ENCODE peak calls at places on chromosomes 11 and 22, in four cellular contexts. Z, R, K and E are unnamed samples.

GRCh38 chr11:120098503-120099054 is 39.3 kb downstream of the TRIM29 start:
- DNase-seq in K (no peak), Z (no peak), R (no peak), E (no peak)

GRCh38 chr11:67409781-67410368 is 5.6 kb upstream of the CARNS1 start:
- DNase-seq in R (peak; percentile 57), K (peak; percentile 67), Z (no peak), E (no peak)

GRCh38 chr22:32991353-32992115 is 66.6 kb downstream of the SYN3 start:
- DNase-seq in Z (no peak), R (no peak), K (no peak), E (no peak)

GRCh38 chr11:2731285-2732125 is 31.7 kb upstream of the KCNQ1OT1 start:
- DNase-seq in R (no peak), Z (no peak), K (no peak), E (no peak)

GRCh38 chr11:67240575-67241389 is 25.5 kb upstream of the GRK2 start:
- DNase-seq in K (peak; percentile 68), Z (peak; percentile 82), R (peak; percentile 66), E (peak; percentile 48)

GRCh38 chr11:2768471-2769408 is 68.9 kb upstream of the KCNQ1OT1 start:
- DNase-seq in K (no peak), Z (peak; percentile 13), R (peak; percentile 24), E (no peak)

GRCh38 chr11:105915036-105915435 is 107.0 kb downstream of the MSANTD4 start:
- DNase-seq in R (no peak), Z (no peak), K (peak; percentile 31), E (no peak)

GRCh38 chr11:104366321-104366734 is 202.4 kb upstream of the PDGFD start:
- DNase-seq in R (no peak), Z (no peak), K (no peak), E (no peak)

GRCh38 chr11:107385361-107385982 is 72.2 kb downstream of the CWF19L2 start:
- DNase-seq in K (no peak), R (no peak), Z (no peak), E (no peak)

GRCh38 chr11:61065955-61066638 is 36.2 kb upstream of the CD5 start:
- DNase-seq in Z (peak; percentile 55), K (no peak), R (peak; percentile 52), E (no peak)

GRCh38 chr22:17922925-17923898 is 101.1 kb downstream of the MICAL3 start:
- DNase-seq in K (no peak), R (no peak), Z (no peak), E (no peak)

GRCh38 chr11:47720651-47721050 is 5.5 kb upstream of the AGBL2 start:
- DNase-seq in R (no peak), Z (no peak), K (no peak), E (no peak)

GRCh38 chr11:12653729-12654128 is 20.5 kb upstream of the TEAD1 start:
- DNase-seq in Z (no peak), R (no peak), K (no peak), E (no peak)

GRCh38 chr22:26889794-26890193 is 232.4 kb downstream of the MIAT start:
- DNase-seq in R (no peak), K (no peak), Z (no peak), E (no peak)

GRCh38 chr11:20207781-20208621 is 47.7 kb upstream of the DBX1 start:
- DNase-seq in K (peak; percentile 74), Z (no peak), R (no peak), E (no peak)

GRCh38 chr22:23696326-23696851 is 5.6 kb downstream of the RGL4 start:
- DNase-seq in Z (peak; percentile 92), K (no peak), R (peak; percentile 76), E (peak; percentile 95)

GRCh38 chr22:48695251-48695650 is 1132.4 kb downstream of the BRD1 start:
- DNase-seq in Z (no peak), R (no peak), K (no peak), E (no peak)

GRCh38 chr11:87736928-87737327 is 438.3 kb downstream of the RAB38 start:
- DNase-seq in R (no peak), Z (no peak), K (no peak), E (no peak)

GRCh38 chr22:29343313-29343805 is 27.9 kb upstream of the RASL10A start:
- DNase-seq in R (no peak), Z (no peak), K (peak; percentile 18), E (no peak)

GRCh38 chr11:19345848-19346681 is 105.3 kb upstream of the E2F8 start:
- DNase-seq in R (no peak), Z (no peak), K (peak; percentile 78), E (no peak)

GRCh38 chr11:32087602-32088001 is 3.3 kb upstream of the RCN1 start:
- DNase-seq in R (no peak), K (no peak), Z (no peak), E (no peak)

GRCh38 chr11:116958246-116958645 is 120.8 kb upstream of the APOA1 start:
- DNase-seq in R (no peak), K (peak; percentile 17), Z (no peak), E (no peak)

GRCh38 chr11:9797300-9797699 is 133.4 kb downstream of the SWAP70 start:
- DNase-seq in Z (no peak), R (no peak), K (no peak), E (no peak)

GRCh38 chr11:122007611-122008071 is 108.4 kb downstream of the BLID start:
- DNase-seq in K (no peak), R (no peak), Z (no peak), E (no peak)

GRCh38 chr11:58334708-58335107 is 24.2 kb downstream of the OR5B17 start:
- DNase-seq in K (no peak), Z (no peak), R (no peak), E (no peak)

GRCh38 chr22:43077121-43077877 is 11.9 kb downstream of the TTLL1 start:
- DNase-seq in K (no peak), Z (no peak), R (no peak), E (no peak)

GRCh38 chr22:48750826-48751440 is 1076.7 kb downstream of the BRD1 start:
- DNase-seq in Z (peak; percentile 12), K (no peak), R (no peak), E (no peak)

GRCh38 chr22:38859581-38860290 is 12.3 kb downstream of the CBX6 start:
- DNase-seq in R (no peak), Z (no peak), K (no peak), E (no peak)

GRCh38 chr22:26038365-26038764 is 130.9 kb upstream of the SEZ6L start:
- DNase-seq in R (no peak), Z (no peak), K (no peak), E (no peak)

GRCh38 chr11:113994077-113994954 is 19.4 kb downstream of the HTR3A start:
- DNase-seq in Z (peak; percentile 48), R (peak; percentile 42), K (peak; percentile 76), E (no peak)

GRCh38 chr22:40401532-40401931 is 31.1 kb downstream of the SGSM3 start:
- DNase-seq in R (peak; percentile 59), K (no peak), Z (peak; percentile 75), E (peak; percentile 75)

GRCh38 chr11:7892751-7893356 is 38.2 kb downstream of the OR10A6 start:
- DNase-seq in Z (no peak), K (peak; percentile 60), R (no peak), E (peak; percentile 53)

GRCh38 chr22:39932918-39933649 is 27.1 kb upstream of the TMA7B start:
- DNase-seq in Z (peak; percentile 83), R (peak; percentile 74), K (peak; percentile 90), E (peak; percentile 71)

GRCh38 chr11:123235117-123235686 is 40.2 kb upstream of the CLMP start:
- DNase-seq in R (peak; percentile 60), K (peak; percentile 57), Z (peak; percentile 46), E (peak; percentile 23)

GRCh38 chr11:84137960-84138359 is 851.8 kb upstream of the CCDC90B start:
- DNase-seq in Z (no peak), K (no peak), R (no peak), E (no peak)